ENCODE peak calls at places on chromosome 13, in seven cellular contexts. One of them, this sample, is unnamed.

GRCh38 chr13:80979035-80979641 is 638.2 kb upstream of the SPRY2 start:
- DNase-seq in GM06990: no peak
- DNase-seq in left ventricle myocardium inferior: no peak
- DNase-seq in left lung: no peak
- DNase-seq in retinal pigment epithelial cell: peak
- DNase-seq in fibroblast of mammary gland: peak
- DNase-seq in thoracic aorta: no peak
- DNase-seq in this sample: no peak

GRCh38 chr13:23701646-23702045 is 131.4 kb downstream of the TNFRSF19 start:
- DNase-seq in retinal pigment epithelial cell: no peak
- DNase-seq in left ventricle myocardium inferior: peak
- DNase-seq in GM06990: no peak
- DNase-seq in thoracic aorta: no peak
- DNase-seq in fibroblast of mammary gland: peak
- DNase-seq in left lung: peak
- DNase-seq in this sample: no peak

GRCh38 chr13:25034173-25034572 is 61.8 kb upstream of the PABPC3 start:
- DNase-seq in left ventricle myocardium inferior: no peak
- DNase-seq in fibroblast of mammary gland: no peak
- DNase-seq in GM06990: no peak
- DNase-seq in thoracic aorta: no peak
- DNase-seq in left lung: no peak
- DNase-seq in retinal pigment epithelial cell: no peak
- DNase-seq in this sample: no peak

GRCh38 chr13:73107970-73108369 is 49.2 kb downstream of the KLF5 start:
- DNase-seq in left ventricle myocardium inferior: no peak
- DNase-seq in GM06990: no peak
- DNase-seq in fibroblast of mammary gland: no peak
- DNase-seq in retinal pigment epithelial cell: no peak
- DNase-seq in left lung: no peak
- DNase-seq in thoracic aorta: no peak
- DNase-seq in this sample: no peak

GRCh38 chr13:68076046-68076445 is 845.9 kb upstream of the PCDH9 start:
- DNase-seq in fibroblast of mammary gland: no peak
- DNase-seq in retinal pigment epithelial cell: no peak
- DNase-seq in left lung: peak
- DNase-seq in thoracic aorta: no peak
- DNase-seq in GM06990: no peak
- DNase-seq in left ventricle myocardium inferior: no peak
- DNase-seq in this sample: no peak

GRCh38 chr13:70816853-70817252 is 708.6 kb upstream of the KLHL1 start:
- DNase-seq in retinal pigment epithelial cell: no peak
- DNase-seq in GM06990: no peak
- DNase-seq in fibroblast of mammary gland: no peak
- DNase-seq in left ventricle myocardium inferior: no peak
- DNase-seq in thoracic aorta: no peak
- DNase-seq in left lung: no peak
- DNase-seq in this sample: no peak

GRCh38 chr13:37395544-37395943 is 203.0 kb downstream of the POSTN start:
- DNase-seq in retinal pigment epithelial cell: no peak
- DNase-seq in thoracic aorta: no peak
- DNase-seq in GM06990: no peak
- DNase-seq in left lung: no peak
- DNase-seq in fibroblast of mammary gland: no peak
- DNase-seq in left ventricle myocardium inferior: no peak
- DNase-seq in this sample: no peak

GRCh38 chr13:75666646-75667351 is 30.7 kb downstream of the LMO7 start:
- DNase-seq in thoracic aorta: no peak
- DNase-seq in left ventricle myocardium inferior: no peak
- DNase-seq in GM06990: no peak
- DNase-seq in retinal pigment epithelial cell: no peak
- DNase-seq in left lung: no peak
- DNase-seq in fibroblast of mammary gland: peak
- DNase-seq in this sample: no peak

GRCh38 chr13:41675306-41675705 is 218.0 kb downstream of the RGCC start:
- DNase-seq in thoracic aorta: no peak
- DNase-seq in GM06990: no peak
- DNase-seq in retinal pigment epithelial cell: no peak
- DNase-seq in left ventricle myocardium inferior: no peak
- DNase-seq in fibroblast of mammary gland: peak
- DNase-seq in left lung: no peak
- DNase-seq in this sample: no peak

GRCh38 chr13:114049026-114049425 is 75.2 kb upstream of the C13orf46 start:
- DNase-seq in GM06990: peak
- DNase-seq in retinal pigment epithelial cell: no peak
- DNase-seq in left ventricle myocardium inferior: no peak
- DNase-seq in left lung: peak
- DNase-seq in fibroblast of mammary gland: no peak
- DNase-seq in thoracic aorta: no peak
- DNase-seq in this sample: peak

GRCh38 chr13:49347650-49348385 is 96.0 kb downstream of the CAB39L start:
- DNase-seq in thoracic aorta: no peak
- DNase-seq in fibroblast of mammary gland: no peak
- DNase-seq in left lung: no peak
- DNase-seq in GM06990: no peak
- DNase-seq in left ventricle myocardium inferior: no peak
- DNase-seq in retinal pigment epithelial cell: no peak
- DNase-seq in this sample: no peak

GRCh38 chr13:73938375-73939070 is 195.7 kb downstream of the KLF12 start:
- DNase-seq in retinal pigment epithelial cell: peak
- DNase-seq in GM06990: no peak
- DNase-seq in left lung: no peak
- DNase-seq in fibroblast of mammary gland: peak
- DNase-seq in left ventricle myocardium inferior: no peak
- DNase-seq in thoracic aorta: no peak
- DNase-seq in this sample: no peak

GRCh38 chr13:18628428-18628827 is 553.2 kb downstream of the TUBA3C start:
- DNase-seq in retinal pigment epithelial cell: no peak
- DNase-seq in left ventricle myocardium inferior: no peak
- DNase-seq in GM06990: no peak
- DNase-seq in fibroblast of mammary gland: no peak
- DNase-seq in thoracic aorta: no peak
- DNase-seq in left lung: peak
- DNase-seq in this sample: no peak

GRCh38 chr13:81917829-81918228 is 1576.9 kb upstream of the SPRY2 start:
- DNase-seq in thoracic aorta: no peak
- DNase-seq in GM06990: no peak
- DNase-seq in fibroblast of mammary gland: no peak
- DNase-seq in left ventricle myocardium inferior: no peak
- DNase-seq in left lung: no peak
- DNase-seq in retinal pigment epithelial cell: no peak
- DNase-seq in this sample: no peak

GRCh38 chr13:85828094-85828684 is 29.0 kb upstream of the SLITRK6 start:
- DNase-seq in left ventricle myocardium inferior: no peak
- DNase-seq in GM06990: peak
- DNase-seq in fibroblast of mammary gland: peak
- DNase-seq in left lung: no peak
- DNase-seq in retinal pigment epithelial cell: no peak
- DNase-seq in thoracic aorta: no peak
- DNase-seq in this sample: no peak

GRCh38 chr13:83752141-83752540 is 130.1 kb downstream of the SLITRK1 start:
- DNase-seq in fibroblast of mammary gland: peak
- DNase-seq in left ventricle myocardium inferior: no peak
- DNase-seq in GM06990: no peak
- DNase-seq in left lung: no peak
- DNase-seq in thoracic aorta: no peak
- DNase-seq in retinal pigment epithelial cell: peak
- DNase-seq in this sample: no peak

GRCh38 chr13:25584975-25585374 is 213.2 kb downstream of the ATP8A2 start:
- DNase-seq in left ventricle myocardium inferior: no peak
- DNase-seq in retinal pigment epithelial cell: no peak
- DNase-seq in GM06990: no peak
- DNase-seq in left lung: no peak
- DNase-seq in fibroblast of mammary gland: no peak
- DNase-seq in thoracic aorta: no peak
- DNase-seq in this sample: no peak

GRCh38 chr13:113970810-113971470 is 2.9 kb downstream of the C13orf46 start:
- DNase-seq in GM06990: no peak
- DNase-seq in left lung: peak
- DNase-seq in thoracic aorta: peak
- DNase-seq in fibroblast of mammary gland: peak
- DNase-seq in retinal pigment epithelial cell: peak
- DNase-seq in left ventricle myocardium inferior: peak
- DNase-seq in this sample: no peak

GRCh38 chr13:25232937-25233515 is 54.3 kb downstream of the MTMR6 start:
- DNase-seq in GM06990: no peak
- DNase-seq in fibroblast of mammary gland: peak
- DNase-seq in left ventricle myocardium inferior: no peak
- DNase-seq in left lung: no peak
- DNase-seq in retinal pigment epithelial cell: peak
- DNase-seq in thoracic aorta: no peak
- DNase-seq in this sample: no peak

GRCh38 chr13:109700176-109700575 is 86.2 kb downstream of the IRS2 start:
- DNase-seq in retinal pigment epithelial cell: no peak
- DNase-seq in left lung: no peak
- DNase-seq in fibroblast of mammary gland: peak
- DNase-seq in thoracic aorta: no peak
- DNase-seq in GM06990: no peak
- DNase-seq in left ventricle myocardium inferior: peak
- DNase-seq in this sample: no peak

GRCh38 chr13:37869756-37870488 is at the start of gene TRPC4:
- DNase-seq in left ventricle myocardium inferior: peak
- DNase-seq in thoracic aorta: no peak
- DNase-seq in fibroblast of mammary gland: peak
- DNase-seq in left lung: peak
- DNase-seq in retinal pigment epithelial cell: peak
- DNase-seq in GM06990: no peak
- DNase-seq in this sample: no peak

GRCh38 chr13:48531416-48532145 is 1.3 kb downstream of the RCBTB2 start:
- DNase-seq in thoracic aorta: no peak
- DNase-seq in left ventricle myocardium inferior: no peak
- DNase-seq in fibroblast of mammary gland: no peak
- DNase-seq in left lung: no peak
- DNase-seq in GM06990: peak
- DNase-seq in retinal pigment epithelial cell: peak
- DNase-seq in this sample: no peak

GRCh38 chr13:41691276-41691675 is 233.9 kb downstream of the RGCC start:
- DNase-seq in left lung: no peak
- DNase-seq in fibroblast of mammary gland: peak
- DNase-seq in thoracic aorta: no peak
- DNase-seq in retinal pigment epithelial cell: no peak
- DNase-seq in left ventricle myocardium inferior: no peak
- DNase-seq in GM06990: no peak
- DNase-seq in this sample: no peak

GRCh38 chr13:27878274-27878673 is 41.5 kb upstream of the PDX1 start:
- DNase-seq in fibroblast of mammary gland: no peak
- DNase-seq in GM06990: no peak
- DNase-seq in retinal pigment epithelial cell: no peak
- DNase-seq in left lung: no peak
- DNase-seq in thoracic aorta: no peak
- DNase-seq in left ventricle myocardium inferior: no peak
- DNase-seq in this sample: no peak
- TF ChIP-seq CTCF in fibroblast of mammary gland: no peak
- TF ChIP-seq CTCF in GM06990: no peak
- TF ChIP-seq CTCF in retinal pigment epithelial cell: no peak
- TF ChIP-seq CTCF in left lung: no peak
- TF ChIP-seq CTCF in thoracic aorta: no peak
- TF ChIP-seq CTCF in left ventricle myocardium inferior: no peak
- TF ChIP-seq CTCF in this sample: no peak

GRCh38 chr13:43005460-43006236 is 13.6 kb upstream of the EPSTI1 start:
- DNase-seq in left lung: no peak
- DNase-seq in GM06990: no peak
- DNase-seq in left ventricle myocardium inferior: no peak
- DNase-seq in fibroblast of mammary gland: peak
- DNase-seq in retinal pigment epithelial cell: peak
- DNase-seq in thoracic aorta: no peak
- DNase-seq in this sample: no peak

GRCh38 chr13:43014162-43014561 is 9.2 kb upstream of the DNAJC15 start:
- DNase-seq in retinal pigment epithelial cell: no peak
- DNase-seq in thoracic aorta: no peak
- DNase-seq in fibroblast of mammary gland: no peak
- DNase-seq in left lung: no peak
- DNase-seq in left ventricle myocardium inferior: no peak
- DNase-seq in GM06990: no peak
- DNase-seq in this sample: no peak

GRCh38 chr13:43006893-43007631 is 15.0 kb upstream of the EPSTI1 start:
- DNase-seq in left lung: no peak
- DNase-seq in thoracic aorta: no peak
- DNase-seq in GM06990: no peak
- DNase-seq in fibroblast of mammary gland: peak
- DNase-seq in retinal pigment epithelial cell: peak
- DNase-seq in left ventricle myocardium inferior: no peak
- DNase-seq in this sample: no peak

GRCh38 chr13:43008591-43008990 is 14.8 kb upstream of the DNAJC15 start:
- DNase-seq in retinal pigment epithelial cell: no peak
- DNase-seq in thoracic aorta: no peak
- DNase-seq in GM06990: no peak
- DNase-seq in left ventricle myocardium inferior: no peak
- DNase-seq in left lung: no peak
- DNase-seq in fibroblast of mammary gland: no peak
- DNase-seq in this sample: no peak

GRCh38 chr13:43009506-43009905 is 13.9 kb upstream of the DNAJC15 start:
- DNase-seq in GM06990: no peak
- DNase-seq in thoracic aorta: no peak
- DNase-seq in retinal pigment epithelial cell: no peak
- DNase-seq in left lung: no peak
- DNase-seq in fibroblast of mammary gland: peak
- DNase-seq in left ventricle myocardium inferior: no peak
- DNase-seq in this sample: no peak
- TF ChIP-seq CTCF in GM06990: no peak
- TF ChIP-seq CTCF in thoracic aorta: no peak
- TF ChIP-seq CTCF in retinal pigment epithelial cell: no peak
- TF ChIP-seq CTCF in left lung: no peak
- TF ChIP-seq CTCF in fibroblast of mammary gland: no peak
- TF ChIP-seq CTCF in left ventricle myocardium inferior: no peak
- TF ChIP-seq CTCF in this sample: no peak

GRCh38 chr13:111505175-111505777 is 184.8 kb downstream of the TEX29 start:
- DNase-seq in GM06990: no peak
- DNase-seq in fibroblast of mammary gland: no peak
- DNase-seq in left lung: no peak
- DNase-seq in left ventricle myocardium inferior: no peak
- DNase-seq in retinal pigment epithelial cell: no peak
- DNase-seq in thoracic aorta: no peak
- DNase-seq in this sample: no peak
- TF ChIP-seq CTCF in GM06990: no peak
- TF ChIP-seq CTCF in fibroblast of mammary gland: no peak
- TF ChIP-seq CTCF in left lung: no peak
- TF ChIP-seq CTCF in left ventricle myocardium inferior: peak
- TF ChIP-seq CTCF in retinal pigment epithelial cell: no peak
- TF ChIP-seq CTCF in thoracic aorta: no peak
- TF ChIP-seq CTCF in this sample: no peak

DNA sequence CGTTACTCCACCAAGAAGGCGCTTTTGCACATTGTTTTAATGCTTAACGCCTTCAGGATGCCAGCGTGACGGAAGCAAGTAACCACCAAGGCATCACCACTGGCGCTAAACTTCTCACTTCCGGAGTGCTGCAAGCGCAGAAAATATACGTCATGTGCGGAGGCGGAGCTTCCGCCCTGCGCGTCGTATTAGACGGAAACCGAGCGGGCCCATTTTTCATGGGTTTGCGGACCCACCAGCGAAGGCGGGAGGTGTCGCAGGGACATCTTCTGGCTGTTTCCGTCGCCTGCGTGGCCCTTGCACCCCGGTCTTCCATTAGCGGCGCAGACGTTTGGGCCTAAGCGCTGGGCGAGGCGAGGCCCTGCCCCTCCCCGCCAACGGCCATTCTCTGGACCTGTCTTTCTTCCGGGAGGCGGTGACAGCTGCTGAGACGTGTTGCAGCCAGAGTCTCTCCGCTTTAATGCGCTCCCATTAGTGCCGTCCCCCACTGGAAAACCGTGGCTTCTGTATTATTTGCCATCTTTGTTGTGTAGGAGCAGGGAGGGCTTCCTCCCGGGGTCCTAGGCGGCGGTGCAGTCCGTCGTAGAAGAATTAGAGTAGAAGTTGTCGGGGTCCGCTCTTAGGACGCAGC is at the start of gene ERCC5:
- DNase-seq in thoracic aorta: peak
- DNase-seq in left lung: peak
- DNase-seq in GM06990: peak
- DNase-seq in fibroblast of mammary gland: peak
- DNase-seq in left ventricle myocardium inferior: peak
- DNase-seq in retinal pigment epithelial cell: peak
- DNase-seq in this sample: peak
- TF ChIP-seq CTCF in thoracic aorta: no peak
- TF ChIP-seq CTCF in left lung: no peak
- TF ChIP-seq CTCF in GM06990: no peak
- TF ChIP-seq CTCF in fibroblast of mammary gland: no peak
- TF ChIP-seq CTCF in left ventricle myocardium inferior: no peak
- TF ChIP-seq CTCF in retinal pigment epithelial cell: no peak
- TF ChIP-seq CTCF in this sample: no peak

This sample was measured in activated B cell treated with CpG ODN at 0.5 μM for 24 hours.